ENCODE peak calls at places on chromosomes 11 and 22, in seven cellular contexts. P is mesendoderm, F is H9, X is IMR-90, B is mesenchymal stem cell, M is H1, R is neuronal stem cell. J is an unnamed sample.

GRCh38 chr11:111362887-111363411 is 16.1 kb downstream of the POU2AF1 start:
- DNase-seq in P (no peak), F (no peak), X (no peak), B (no peak), M (no peak), R (no peak), J (no peak)

GRCh38 chr22:45717787-45718186 is 46.2 kb downstream of the ATXN10 start:
- DNase-seq in P (peak), F (no peak), X (peak), B (peak), M (no peak), R (no peak), J (no peak)

GRCh38 chr11:17602105-17603001 is 55.3 kb downstream of the OTOG start:
- DNase-seq in P (no peak), F (no peak), X (no peak), B (no peak), M (no peak), R (no peak), J (no peak)

GRCh38 chr11:113161671-113162589 is 152.5 kb upstream of the TTC12 start:
- DNase-seq in P (no peak), F (no peak), X (no peak), B (no peak), M (no peak), R (no peak), J (no peak)

GRCh38 chr11:96366024-96366423 is 23.0 kb upstream of the MAML2 start:
- DNase-seq in P (no peak), F (no peak), X (peak), B (no peak), M (no peak), R (no peak), J (no peak)

GRCh38 chr11:83241291-83241946 is 44.7 kb downstream of the CCDC90B start:
- DNase-seq in P (peak), F (peak), X (peak), B (peak), M (no peak), R (peak), J (peak)

GRCh38 chr11:61747389-61748285 is 4.8 kb upstream of the MYRF start:
- DNase-seq in P (peak), F (peak), X (peak), B (peak), M (peak), R (peak), J (peak)

GRCh38 chr11:61679893-61680621 is at the start of gene DAGLA:
- DNase-seq in P (peak), F (peak), X (peak), B (peak), M (no peak), R (peak), J (peak)

GRCh38 chr11:71483689-71484088 is 30.7 kb downstream of the NADSYN1 start:
- DNase-seq in P (no peak), F (no peak), X (no peak), B (no peak), M (no peak), R (no peak), J (no peak)

GRCh38 chr11:118473537-118473936 is 37.2 kb downstream of the KMT2A start:
- DNase-seq in P (no peak), F (no peak), X (no peak), B (no peak), M (no peak), R (no peak), J (no peak)

GRCh38 chr11:121235057-121235456 is 57.5 kb upstream of the SC5D start:
- DNase-seq in P (no peak), F (no peak), X (no peak), B (no peak), M (no peak), R (no peak), J (peak)
- H3K18ac ChIP-seq in P (peak), F (no peak), X (no peak), B (no peak), M (no peak), R (peak), J (peak)

GRCh38 chr22:26004477-26004876 is 164.8 kb upstream of the SEZ6L start:
- DNase-seq in P (no peak), F (no peak), X (no peak), B (no peak), M (no peak), R (no peak), J (no peak)
- H3K18ac ChIP-seq in P (no peak), F (no peak), X (no peak), B (no peak), M (no peak), R (no peak), J (no peak)

GRCh38 chr22:49948958-49949913 is 11.3 kb upstream of the PIM3 start:
- DNase-seq in P (no peak), F (no peak), X (no peak), B (no peak), M (no peak), R (no peak), J (peak)

GRCh38 chr22:49949914-49950292 is 10.7 kb upstream of the PIM3 start:
- DNase-seq in P (no peak), F (no peak), X (no peak), B (no peak), M (no peak), R (no peak), J (no peak)

GRCh38 chr22:49948116-49948515 is 12.5 kb upstream of the PIM3 start:
- DNase-seq in P (no peak), F (peak), X (no peak), B (no peak), M (no peak), R (no peak), J (no peak)

GRCh38 chr22:49947296-49947622 is 13.3 kb upstream of the PIM3 start:
- DNase-seq in P (no peak), F (no peak), X (no peak), B (no peak), M (no peak), R (no peak), J (no peak)

DNA sequence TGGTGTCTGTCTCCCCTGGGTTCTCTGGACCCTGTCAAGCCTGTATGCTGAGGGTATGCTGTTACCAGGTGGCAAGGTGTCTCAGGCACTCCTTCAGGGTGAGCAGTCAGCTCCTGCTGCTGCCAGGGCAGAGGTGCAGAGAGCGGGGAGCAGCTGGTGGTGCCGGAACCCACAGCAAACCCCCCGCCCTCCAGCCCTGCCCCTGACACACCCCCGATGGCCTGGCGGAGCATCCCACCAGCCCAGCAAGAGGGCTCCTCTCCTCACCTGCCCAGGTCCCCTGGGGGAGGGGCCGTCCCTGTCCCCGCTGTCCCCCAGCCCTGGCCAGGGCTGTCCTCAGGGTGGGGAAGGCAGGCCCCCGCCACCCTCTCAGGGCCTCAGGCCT is 12.0 kb upstream of the PIM3 start:
- DNase-seq in P (no peak), F (no peak), X (no peak), B (no peak), M (no peak), R (no peak), J (no peak)
- H3K18ac ChIP-seq in P (no peak), F (no peak), X (no peak), B (no peak), M (no peak), R (peak), J (peak)

DNA sequence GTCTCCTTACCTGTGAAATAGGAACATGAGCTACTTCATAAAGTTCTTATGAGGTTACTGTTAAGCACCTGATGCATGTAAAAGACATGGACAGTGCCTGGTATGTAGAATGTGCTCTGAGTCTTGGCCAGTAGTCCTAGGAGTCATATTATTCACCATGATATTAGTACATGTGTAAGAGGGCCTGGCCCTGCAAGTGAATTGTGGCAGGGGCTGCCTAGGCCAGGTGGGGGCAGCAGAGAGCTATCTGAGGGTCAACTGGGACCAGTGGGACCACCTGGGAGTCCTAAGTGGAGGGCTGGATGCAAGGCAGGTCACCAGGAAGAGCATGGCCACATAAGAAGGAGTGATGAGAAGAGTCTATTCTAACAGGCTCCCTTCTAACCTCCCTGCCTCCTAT is 529.5 kb downstream of the SOX6 start:
- DNase-seq in P (peak), F (peak), X (no peak), B (no peak), M (peak), R (peak), J (peak)
- H3K18ac ChIP-seq in P (no peak), F (no peak), X (peak), B (peak), M (no peak), R (no peak), J (peak)

GRCh38 chr22:38285015-38285414 is 12.2 kb upstream of the TMEM184B start:
- DNase-seq in P (no peak), F (no peak), X (no peak), B (no peak), M (no peak), R (no peak), J (no peak)
- H3K18ac ChIP-seq in P (no peak), F (no peak), X (no peak), B (no peak), M (no peak), R (no peak), J (no peak)

GRCh38 chr11:46639197-46639839 is 22.0 kb downstream of the ATG13 start:
- DNase-seq in P (no peak), F (no peak), X (no peak), B (no peak), M (no peak), R (no peak), J (no peak)

GRCh38 chr11:46642627-46643335 is 25.4 kb downstream of the ATG13 start:
- DNase-seq in P (peak), F (no peak), X (no peak), B (no peak), M (no peak), R (no peak), J (no peak)

GRCh38 chr11:46640034-46640788 is 22.9 kb downstream of the ATG13 start:
- DNase-seq in P (no peak), F (no peak), X (no peak), B (no peak), M (no peak), R (no peak), J (no peak)

GRCh38 chr11:46643531-46643930 is 26.2 kb downstream of the ATG13 start:
- DNase-seq in P (no peak), F (no peak), X (no peak), B (no peak), M (no peak), R (no peak), J (no peak)

GRCh38 chr11:46641639-46642038 is 24.3 kb downstream of the ATG13 start:
- DNase-seq in P (no peak), F (no peak), X (no peak), B (no peak), M (no peak), R (no peak), J (no peak)
- H3K18ac ChIP-seq in P (no peak), F (no peak), X (no peak), B (no peak), M (no peak), R (no peak), J (no peak)

J was measured in trophoblast cell.